ENCODE peak calls at places on chromosomes 1 and 21, in nine cellular contexts. C is kidney epithelial cell; P is epithelial cell of esophagus; F is C1 segment of cervical spinal cord; B is naive thymus-derived CD8-positive, alpha-beta T cell; U is RWPE2; E is HFFc6; H is NCI-H460; Z is cortex of kidney. T is an unnamed sample.
A peak's percentile ranks its signal among the peaks of the same experiment; 100 is the strongest.

GRCh38 chr1:79128726-79129125 is 122.2 kb upstream of the ADGRL4 start:
- DNase-seq in C (peak; percentile 7), P (peak; percentile 64), F (no peak), B (no peak), U (no peak), E (peak; percentile 68), H (peak; percentile 30), Z (no peak), T (no peak)

GRCh38 chr1:31793086-31793485 is 22.7 kb downstream of the SPOCD1 start:
- DNase-seq in C (no peak), P (no peak), F (no peak), B (no peak), U (peak; percentile 65), E (no peak), H (no peak), Z (no peak), T (peak; percentile 56)

GRCh38 chr1:200247513-200247912 is 162.3 kb downstream of the ZNF281 start:
- DNase-seq in C (no peak), P (no peak), F (no peak), B (no peak), U (no peak), E (no peak), H (no peak), Z (no peak), T (no peak)

GRCh38 chr1:53946252-53947171 is at the start of gene LRRC42:
- DNase-seq in C (no peak), P (no peak), F (no peak), B (peak; percentile 87), U (no peak), E (no peak), H (no peak), Z (no peak), T (no peak)

GRCh38 chr1:84632975-84633427 is 57.3 kb downstream of the SSX2IP start:
- DNase-seq in C (peak; percentile 70), P (peak; percentile 68), F (no peak), B (no peak), U (no peak), E (peak; percentile 59), H (no peak), Z (no peak), T (no peak)

GRCh38 chr21:32463889-32464300 is 51.4 kb downstream of the EVA1C start:
- DNase-seq in C (peak; percentile 21), P (peak; percentile 54), F (no peak), B (no peak), U (no peak), E (peak; percentile 87), H (peak; percentile 92), Z (no peak), T (no peak)

GRCh38 chr1:8858888-8859706 is 19.4 kb downstream of the ENO1 start:
- DNase-seq in C (no peak), P (peak; percentile 62), F (no peak), B (peak; percentile 20), U (no peak), E (peak; percentile 66), H (no peak), Z (no peak), T (no peak)

GRCh38 chr1:42420911-42421585 is 34.8 kb downstream of the ZMYND12 start:
- DNase-seq in C (peak; percentile 81), P (peak; percentile 46), F (peak; percentile 19), B (no peak), U (no peak), E (peak; percentile 69), H (no peak), Z (no peak), T (no peak)

GRCh38 chr1:226215239-226215638 is 8.2 kb upstream of the MIXL1 start:
- DNase-seq in C (no peak), P (no peak), F (no peak), B (no peak), U (no peak), E (no peak), H (no peak), Z (no peak), T (no peak)

GRCh38 chr1:1781526-1781903 is 3.2 kb upstream of the NADK start:
- DNase-seq in C (no peak), P (no peak), F (no peak), B (no peak), U (no peak), E (no peak), H (no peak), Z (no peak), T (no peak)

GRCh38 chr1:26358411-26359384 is 4.8 kb upstream of the CRYBG2 start:
- DNase-seq in C (no peak), P (peak; percentile 98), F (no peak), B (peak; percentile 52), U (no peak), E (peak; percentile 39), H (no peak), Z (no peak), T (no peak)

GRCh38 chr1:175072131-175072941 is 4.7 kb downstream of the TNN start:
- DNase-seq in C (peak; percentile 39), P (peak; percentile 34), F (peak; percentile 23), B (no peak), U (no peak), E (peak; percentile 47), H (no peak), Z (no peak), T (no peak)

T was measured in upper lobe of left lung.